ENCODE peak calls at places on chromosomes 4 and X, in five cellular contexts. R is activated naive CD4-positive, alpha-beta T cell treated with anti-CD3 and anti-CD28 coated beads for 36 hours; S is tibial nerve; T is NCI-H1092; X is HuH-7. U is an unnamed sample.

GRCh38 chrX:85815203-85815751 is 232.1 kb downstream of the CHM start:
- DNase-seq in R (no peak), S (no peak), T (no peak), X (no peak), U (no peak)

GRCh38 chrX:118418811-118419251 is 72.9 kb downstream of the WDR44 start:
- DNase-seq in R (no peak), S (no peak), T (no peak), X (no peak), U (no peak)

GRCh38 chr4:52036875-52037274 is 1.2 kb downstream of the SGCB start:
- DNase-seq in R (no peak), S (no peak), T (no peak), X (no peak), U (no peak)

GRCh38 chr4:2168469-2169319 is 73.2 kb downstream of the HAUS3 start:
- DNase-seq in R (no peak), S (no peak), T (no peak), X (no peak), U (no peak)

GRCh38 chr4:162959056-162959455 is 207.6 kb downstream of the NAF1 start:
- DNase-seq in R (peak), S (no peak), T (no peak), X (no peak), U (peak)

GRCh38 chrX:28847423-28847822 is 260.2 kb downstream of the IL1RAPL1 start:
- DNase-seq in R (no peak), S (peak), T (no peak), X (no peak), U (no peak)

GRCh38 chrX:37644381-37645305 is 40.9 kb upstream of the XK start:
- DNase-seq in R (no peak), S (no peak), T (no peak), X (no peak), U (no peak)

GRCh38 chrX:153638436-153639176 is 8.4 kb upstream of the DUSP9 start:
- DNase-seq in R (no peak), S (no peak), T (no peak), X (no peak), U (no peak)

GRCh38 chrX:101395789-101396188 is 5.0 kb downstream of the RPL36A start:
- DNase-seq in R (no peak), S (no peak), T (no peak), X (no peak), U (no peak)

GRCh38 chr4:83013420-83013867 is 2.8 kb upstream of the LIN54 start:
- DNase-seq in R (no peak), S (no peak), T (no peak), X (no peak), U (no peak)

GRCh38 chr4:172153694-172154093 is 340.5 kb downstream of the GALNTL6 start:
- DNase-seq in R (no peak), S (no peak), T (no peak), X (no peak), U (no peak)

GRCh38 chr4:8858188-8858924 is 13.3 kb downstream of the HMX1 start:
- DNase-seq in R (peak), S (no peak), T (no peak), X (no peak), U (no peak)

GRCh38 chrX:44244008-44244407 is 99.5 kb downstream of the EFHC2 start:
- DNase-seq in R (no peak), S (no peak), T (no peak), X (no peak), U (peak)

GRCh38 chr4:182289809-182290208 is 46.6 kb downstream of the TENM3 start:
- DNase-seq in R (no peak), S (no peak), T (no peak), X (no peak), U (no peak)

GRCh38 chr4:2923678-2924173 is 39.5 kb downstream of the NOP14 start:
- DNase-seq in R (no peak), S (no peak), T (no peak), X (no peak), U (no peak)

GRCh38 chr4:169985881-169986280 is 40.3 kb downstream of the MFAP3L start:
- DNase-seq in R (no peak), S (no peak), T (no peak), X (no peak), U (no peak)

GRCh38 chrX:17986440-17986839 is 125.3 kb upstream of the RAI2 start:
- DNase-seq in R (no peak), S (no peak), T (no peak), X (no peak), U (no peak)

U was measured in HEK293T.